ENCODE peak calls at places on chromosomes 3 and 15, in ten cellular contexts. S is HepG2, K is GM23338, N is K562, A is endothelial cell of umbilical vein, O is stomach, P is spleen, F is breast epithelium, U is GM12891, Q is suprapubic skin. C is an unnamed sample.

GRCh38 chr3:61701019-61701418 is 139.6 kb downstream of the PTPRG start:
- DNase-seq in P (no peak), F (no peak), S (no peak), O (no peak), A (no peak), K (no peak), N (no peak), Q (no peak), U (no peak), C (no peak)

GRCh38 chr3:13235897-13236296 is 162.7 kb upstream of the IQSEC1 start:
- DNase-seq in K (no peak), F (no peak), S (peak), P (no peak), O (no peak), U (no peak), N (no peak), Q (no peak), A (no peak), C (no peak)

GRCh38 chr3:152322756-152323155 is 54.0 kb downstream of the MBNL1 start:
- DNase-seq in K (no peak), F (no peak), S (no peak), Q (no peak), P (no peak), N (no peak), A (peak), O (no peak), U (no peak), C (no peak)

GRCh38 chr15:58410353-58410752 is 21.4 kb upstream of the LIPC start:
- DNase-seq in O (no peak), S (no peak), A (peak), K (no peak), N (no peak), F (no peak), U (no peak), Q (no peak), P (no peak), C (no peak)

GRCh38 chr3:132174500-132174899 is 139.7 kb upstream of the CPNE4 start:
- DNase-seq in O (no peak), F (no peak), K (no peak), P (no peak), Q (no peak), S (no peak), U (no peak), A (no peak), N (no peak), C (no peak)

GRCh38 chr15:48385031-48385430 is 53.8 kb downstream of the DUT start:
- DNase-seq in U (no peak), Q (no peak), S (no peak), P (no peak), A (no peak), F (no peak), K (no peak), O (no peak), N (no peak), C (no peak)

GRCh38 chr3:128548426-128549282 is 55.7 kb upstream of the GATA2 start:
- DNase-seq in Q (peak), N (peak), U (no peak), F (peak), P (no peak), A (peak), O (peak), S (no peak), K (no peak), C (no peak)

GRCh38 chr3:181631901-181632300 is 79.8 kb upstream of the SOX2 start:
- DNase-seq in P (no peak), U (no peak), Q (no peak), N (no peak), A (peak), F (no peak), O (no peak), S (no peak), K (no peak), C (no peak)

GRCh38 chr3:38118421-38119247 is 18.3 kb downstream of the ACAA1 start:
- DNase-seq in O (no peak), Q (no peak), F (no peak), U (no peak), A (no peak), N (no peak), K (no peak), P (peak), S (no peak), C (no peak)

GRCh38 chr3:138774529-138775253 is 60.0 kb downstream of the PIK3CB start:
- DNase-seq in F (no peak), S (peak), P (no peak), O (peak), A (peak), K (no peak), N (peak), U (no peak), Q (no peak), C (no peak)

GRCh38 chr15:38992541-38993334 is 428.1 kb upstream of the RASGRP1 start:
- DNase-seq in A (no peak), F (no peak), P (no peak), U (no peak), N (no peak), Q (no peak), O (no peak), S (no peak), K (no peak), C (no peak)

GRCh38 chr15:78374436-78375393 is 34.6 kb downstream of the CRABP1 start:
- DNase-seq in N (no peak), S (peak), U (no peak), K (no peak), A (no peak), O (peak), Q (no peak), F (no peak), P (peak), C (no peak)

GRCh38 chr3:176491084-176491483 is 706.2 kb downstream of the TBL1XR1 start:
- DNase-seq in A (no peak), F (no peak), P (no peak), Q (no peak), O (no peak), S (no peak), U (no peak), K (no peak), N (no peak), C (no peak)

GRCh38 chr3:87167634-87168456 is 59.3 kb upstream of the CHMP2B start:
- DNase-seq in U (peak), K (peak), O (no peak), S (peak), Q (no peak), A (peak), P (no peak), N (peak), F (no peak), C (no peak)

GRCh38 chr3:25372167-25372566 is 55.9 kb upstream of the RARB start:
- DNase-seq in U (no peak), A (no peak), S (no peak), N (no peak), P (no peak), F (no peak), K (no peak), Q (no peak), O (no peak), C (no peak)

GRCh38 chr3:13193320-13194284 is 120.4 kb upstream of the IQSEC1 start:
- DNase-seq in Q (no peak), F (peak), S (no peak), N (no peak), A (no peak), U (no peak), O (no peak), K (no peak), P (no peak), C (no peak)

GRCh38 chr3:72123908-72124441 is 339.0 kb upstream of the PROK2 start:
- DNase-seq in N (peak), Q (no peak), F (peak), S (peak), U (no peak), K (no peak), A (peak), O (peak), P (no peak), C (no peak)

GRCh38 chr15:69535101-69535638 is 82.6 kb downstream of the RPLP1 start:
- DNase-seq in F (peak), P (no peak), O (no peak), Q (no peak), A (no peak), U (no peak), N (no peak), K (no peak), S (no peak), C (no peak)

GRCh38 chr3:43695443-43695842 is 4.7 kb downstream of the ABHD5 start:
- DNase-seq in P (no peak), Q (no peak), O (no peak), K (no peak), N (no peak), S (no peak), U (no peak), F (no peak), A (no peak), C (no peak)

GRCh38 chr3:69232447-69232846 is 110.1 kb upstream of the LMOD3 start:
- DNase-seq in A (no peak), P (no peak), S (no peak), O (no peak), F (no peak), Q (no peak), K (no peak), N (no peak), U (no peak), C (no peak)

GRCh38 chr3:120203016-120203415 is 82.0 kb downstream of the GPR156 start:
- DNase-seq in N (no peak), F (no peak), Q (no peak), U (no peak), P (no peak), S (no peak), K (peak), A (peak), O (no peak), C (no peak)

GRCh38 chr15:29050870-29051269 is 165.1 kb downstream of the APBA2 start:
- DNase-seq in U (no peak), K (no peak), S (no peak), P (no peak), N (no peak), A (no peak), F (no peak), Q (no peak), O (no peak), C (no peak)

GRCh38 chr15:29054171-29055045 is 168.6 kb downstream of the APBA2 start:
- DNase-seq in U (no peak), P (no peak), N (no peak), K (no peak), S (no peak), F (no peak), O (no peak), A (no peak), Q (no peak), C (no peak)

GRCh38 chr15:29055876-29056275 is 170.1 kb downstream of the APBA2 start:
- DNase-seq in S (no peak), P (peak), Q (no peak), O (no peak), F (no peak), A (no peak), N (no peak), U (no peak), K (no peak), C (no peak)

GRCh38 chr15:29053006-29053405 is 167.2 kb downstream of the APBA2 start:
- DNase-seq in S (no peak), P (no peak), F (no peak), U (no peak), Q (no peak), K (no peak), O (no peak), N (no peak), A (no peak), C (no peak)

DNA sequence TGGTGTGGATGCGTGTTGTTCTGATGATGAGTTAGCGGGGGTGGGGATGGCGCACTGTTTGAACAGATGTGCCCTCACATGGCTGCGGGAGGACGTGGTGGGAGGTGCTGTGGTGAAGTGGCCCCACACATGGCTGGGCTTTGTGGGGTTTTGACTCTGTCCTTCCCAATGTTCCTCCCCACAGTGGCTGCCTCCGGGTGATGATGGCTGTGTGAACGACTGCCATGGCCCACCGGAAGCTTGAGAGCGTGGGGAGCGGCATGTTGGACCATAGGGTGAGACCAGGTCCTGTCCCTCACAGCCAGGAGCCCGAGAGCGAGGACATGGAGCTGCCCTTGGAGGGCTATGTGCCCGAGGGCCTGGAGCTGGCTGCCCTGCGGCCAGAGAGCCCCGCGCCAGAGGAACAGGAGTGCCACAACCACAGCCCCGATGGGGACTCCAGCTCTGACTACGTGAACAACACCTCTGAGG is 167.9 kb downstream of the APBA2 start:
- DNase-seq in O (no peak), N (no peak), K (no peak), S (no peak), A (no peak), U (no peak), P (no peak), Q (no peak), F (no peak), C (no peak)
- TF ChIP-seq POLR2AphosphoS5 in O (no peak), N (no peak), K (no peak), S (no peak), A (no peak), U (no peak), P (no peak), Q (no peak), F (no peak), C (no peak)

GRCh38 chr3:64222501-64222900 is 2.8 kb downstream of the PRICKLE2 start:
- DNase-seq in S (no peak), F (no peak), N (no peak), O (no peak), P (no peak), U (no peak), K (no peak), Q (no peak), A (peak), C (no peak)

GRCh38 chr3:64225695-64226499 is 631 bp upstream of the PRICKLE2 start:
- DNase-seq in F (no peak), S (no peak), N (no peak), U (no peak), K (peak), A (no peak), O (no peak), P (no peak), Q (no peak), C (no peak)

GRCh38 chr3:64223809-64224570 is 1.3 kb downstream of the PRICKLE2 start:
- DNase-seq in A (peak), N (no peak), K (no peak), P (no peak), S (no peak), U (no peak), O (no peak), F (no peak), Q (no peak), C (no peak)

GRCh38 chr3:64221564-64222257 is 3.6 kb downstream of the PRICKLE2 start:
- DNase-seq in N (no peak), U (no peak), P (no peak), O (no peak), S (no peak), K (no peak), A (peak), F (no peak), Q (no peak), C (no peak)

GRCh38 chr3:64224826-64225606 is at the start of gene PRICKLE2:
- DNase-seq in F (peak), N (no peak), U (no peak), O (peak), S (no peak), K (peak), A (peak), Q (peak), P (peak), C (no peak)
- TF ChIP-seq POLR2AphosphoS5 in F (peak), N (no peak), U (no peak), O (no peak), S (no peak), K (no peak), A (no peak), Q (no peak), P (peak), C (no peak)

GRCh38 chr15:37102315-37103021 is 2.1 kb upstream of the MEIS2 start:
- DNase-seq in F (no peak), O (no peak), S (no peak), U (no peak), Q (no peak), K (peak), P (peak), N (no peak), A (peak), C (no peak)

GRCh38 chr15:37098468-37099320 is 1.7 kb downstream of the MEIS2 start:
- DNase-seq in K (peak), Q (no peak), F (no peak), U (no peak), A (peak), N (peak), O (no peak), P (peak), S (no peak), C (peak)

GRCh38 chr15:37101634-37102314 is 1.4 kb upstream of the MEIS2 start:
- DNase-seq in F (no peak), Q (no peak), N (peak), S (peak), U (no peak), K (peak), O (peak), P (peak), A (peak), C (peak)

GRCh38 chr15:37099321-37100108 is 834 bp downstream of the MEIS2 start:
- DNase-seq in P (no peak), U (no peak), Q (no peak), O (no peak), F (no peak), K (peak), A (peak), S (peak), N (peak), C (no peak)

GRCh38 chr15:37100109-37100873 is at the start of gene MEIS2:
- DNase-seq in U (peak), A (peak), K (peak), N (peak), F (peak), P (peak), Q (peak), S (peak), O (peak), C (peak)
- TF ChIP-seq POLR2AphosphoS5 in U (no peak), A (no peak), K (no peak), N (peak), F (peak), P (peak), Q (peak), S (peak), O (peak), C (peak)

GRCh38 chr3:122356402-122356801 is 26.6 kb downstream of the MIX23 start:
- DNase-seq in U (peak), N (no peak), O (peak), Q (no peak), P (no peak), S (peak), A (no peak), F (peak), K (peak), C (no peak)
- TF ChIP-seq POLR2AphosphoS5 in U (no peak), N (no peak), O (no peak), Q (no peak), P (no peak), S (no peak), A (no peak), F (no peak), K (no peak), C (no peak)

GRCh38 chr15:81073796-81074195 is 60.3 kb upstream of the CFAP161 start:
- DNase-seq in K (no peak), O (no peak), U (no peak), S (no peak), N (no peak), P (no peak), F (no peak), A (peak), Q (no peak), C (no peak)

GRCh38 chr15:81071705-81072104 is 62.4 kb upstream of the CFAP161 start:
- DNase-seq in K (no peak), U (no peak), O (no peak), S (no peak), Q (no peak), F (no peak), N (no peak), A (no peak), P (no peak), C (no peak)

GRCh38 chr15:81072551-81072950 is 61.5 kb upstream of the CFAP161 start:
- DNase-seq in U (no peak), F (no peak), K (no peak), P (no peak), O (no peak), S (no peak), N (no peak), A (no peak), Q (no peak), C (no peak)

GRCh38 chr15:81075272-81075671 is 58.8 kb upstream of the CFAP161 start:
- DNase-seq in P (no peak), F (no peak), O (no peak), K (no peak), S (no peak), N (no peak), U (no peak), Q (no peak), A (no peak), C (no peak)

DNA sequence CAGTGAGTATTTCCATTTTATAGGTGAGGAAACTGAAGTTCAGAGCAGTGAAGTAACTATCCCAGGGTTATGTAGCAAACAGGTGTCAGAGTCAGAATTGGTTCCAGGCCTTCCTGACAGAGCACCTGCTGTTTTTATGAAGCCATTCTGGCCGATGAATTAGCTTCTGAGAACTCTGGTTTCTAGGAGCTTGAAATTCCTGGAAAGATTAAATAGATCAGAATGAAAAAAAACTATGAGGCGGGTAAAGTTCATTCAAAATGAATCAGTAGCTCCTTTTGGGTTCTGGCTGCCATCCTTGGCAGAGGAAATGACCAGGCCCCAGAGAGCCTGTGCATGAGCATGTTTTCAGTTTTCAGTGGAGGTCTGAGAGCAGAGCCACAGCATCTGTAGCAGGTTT is 59.3 kb upstream of the CFAP161 start:
- DNase-seq in U (no peak), P (no peak), F (no peak), A (no peak), O (no peak), N (no peak), S (no peak), K (no peak), Q (no peak), C (no peak)
- TF ChIP-seq POLR2AphosphoS5 in U (no peak), P (no peak), F (no peak), A (no peak), O (no peak), N (no peak), S (no peak), K (no peak), Q (no peak), C (no peak)

GRCh38 chr15:71295242-71296031 is 180.2 kb downstream of the THSD4 start:
- DNase-seq in S (peak), F (no peak), N (no peak), O (no peak), P (no peak), Q (no peak), U (no peak), K (no peak), A (peak), C (no peak)
- TF ChIP-seq POLR2AphosphoS5 in S (no peak), F (no peak), N (no peak), O (no peak), P (no peak), Q (no peak), U (no peak), K (no peak), A (peak), C (no peak)

GRCh38 chr3:146838221-146838620 is 233.1 kb upstream of the PLSCR5 start:
- DNase-seq in F (no peak), A (no peak), P (no peak), O (no peak), U (no peak), S (no peak), Q (no peak), K (no peak), N (no peak), C (no peak)
- TF ChIP-seq POLR2AphosphoS5 in F (no peak), A (no peak), P (no peak), O (no peak), U (no peak), S (no peak), Q (no peak), K (no peak), N (no peak), C (no peak)